ENCODE peak calls at places on chromosomes 1 and 21, in eight cellular contexts. I, V, S, U, J, E, O and Z are unnamed samples.

GRCh38 chr1:170586321-170586855 is 54.4 kb downstream of the GORAB start:
- DNase-seq in I (no peak), V (no peak), S (no peak), U (no peak), J (no peak), E (no peak), O (no peak), Z (no peak)

GRCh38 chr21:25507522-25507921 is 99.8 kb downstream of the MRPL39 start:
- DNase-seq in I (no peak), V (no peak), S (no peak), U (no peak), J (no peak), E (no peak), O (no peak), Z (no peak)

GRCh38 chr1:54153548-54154439 is 994 bp upstream of the CDCP2 start:
- DNase-seq in I (peak), V (no peak), S (no peak), U (no peak), J (peak), E (peak), O (no peak), Z (peak)

GRCh38 chr1:118118469-118118868 is 66.6 kb downstream of the SPAG17 start:
- DNase-seq in I (no peak), V (no peak), S (no peak), U (no peak), J (peak), E (peak), O (no peak), Z (no peak)

GRCh38 chr1:81571946-81572345 is 228.8 kb upstream of the ADGRL2 start:
- DNase-seq in I (no peak), V (no peak), S (no peak), U (no peak), J (no peak), E (no peak), O (no peak), Z (no peak)

GRCh38 chr1:222387020-222387816 is 160.7 kb downstream of the HHIPL2 start:
- DNase-seq in I (no peak), V (peak), S (no peak), U (peak), J (no peak), E (peak), O (no peak), Z (no peak)

GRCh38 chr1:20255666-20256065 is 35.0 kb upstream of the VWA5B1 start:
- DNase-seq in I (no peak), V (no peak), S (no peak), U (peak), J (no peak), E (no peak), O (no peak), Z (peak)

GRCh38 chr1:70667771-70668170 is 256.7 kb downstream of the CTH start:
- DNase-seq in I (no peak), V (no peak), S (no peak), U (no peak), J (peak), E (no peak), O (no peak), Z (no peak)

DNA sequence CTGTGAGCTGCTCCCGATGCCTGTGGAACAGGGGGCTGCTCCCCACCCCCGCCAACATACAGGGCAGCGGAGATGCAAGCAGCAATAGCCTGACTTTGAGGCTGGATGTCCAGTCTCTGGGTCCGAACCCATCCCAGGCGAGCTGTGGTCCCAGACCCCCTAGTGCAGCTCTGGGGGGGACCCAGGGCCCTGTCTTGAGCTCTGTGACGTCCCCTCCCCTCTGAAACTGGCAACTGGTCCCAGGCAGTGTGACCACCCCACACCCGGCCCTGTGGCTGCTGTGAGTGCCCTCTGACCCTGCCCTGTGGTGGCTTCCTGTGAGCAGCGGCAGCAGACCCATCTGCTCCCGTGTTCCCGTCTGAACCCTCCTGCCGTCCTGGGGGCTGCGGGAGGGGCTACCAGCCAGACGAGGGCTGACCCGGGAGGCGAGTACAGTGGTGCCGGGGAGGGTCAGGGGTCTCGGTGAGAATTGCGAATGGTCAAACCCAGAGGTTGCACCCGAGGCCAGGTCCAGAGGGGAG is 13.8 kb upstream of the COL6A2 start:
- DNase-seq in I (no peak), V (no peak), S (no peak), U (no peak), J (no peak), E (no peak), O (no peak), Z (no peak)
- TF ChIP-seq EP300 in I (no peak), V (no peak), S (no peak), U (no peak), J (no peak), E (no peak), O (no peak), Z (no peak)

GRCh38 chr1:18322353-18323032 is 158.2 kb upstream of the KLHDC7A start:
- DNase-seq in I (no peak), V (peak), S (no peak), U (peak), J (no peak), E (no peak), O (no peak), Z (no peak)

GRCh38 chr1:18325151-18325550 is 155.6 kb upstream of the KLHDC7A start:
- DNase-seq in I (no peak), V (no peak), S (no peak), U (no peak), J (no peak), E (no peak), O (no peak), Z (no peak)

GRCh38 chr1:18323259-18323658 is 157.5 kb upstream of the KLHDC7A start:
- DNase-seq in I (no peak), V (no peak), S (no peak), U (no peak), J (no peak), E (no peak), O (no peak), Z (no peak)

GRCh38 chr1:18326171-18326950 is 154.4 kb upstream of the KLHDC7A start:
- DNase-seq in I (no peak), V (no peak), S (no peak), U (no peak), J (no peak), E (no peak), O (no peak), Z (no peak)

DNA sequence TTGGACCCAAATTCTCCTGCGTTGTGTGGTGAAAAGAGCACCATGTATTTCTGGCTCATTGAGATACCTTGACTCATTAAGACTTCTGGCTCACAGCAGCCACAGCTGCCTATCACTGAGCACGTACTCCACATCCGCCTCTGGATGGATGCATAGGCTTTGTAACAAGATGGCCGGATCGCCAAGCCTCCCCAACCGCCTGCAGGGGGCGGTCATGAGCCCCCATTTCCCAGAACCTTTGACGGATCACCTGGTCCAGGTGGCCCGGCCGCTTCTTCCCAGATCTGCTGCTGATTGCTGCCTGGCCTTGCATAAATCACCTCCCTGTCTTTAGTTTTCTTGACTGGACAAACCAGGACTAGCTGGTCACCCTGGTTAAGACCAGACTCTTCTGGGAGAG is 156.5 kb upstream of the KLHDC7A start:
- DNase-seq in I (no peak), V (no peak), S (no peak), U (peak), J (no peak), E (no peak), O (no peak), Z (no peak)
- TF ChIP-seq CTCF in I (no peak), V (no peak), S (peak), U (peak), J (no peak), E (peak), O (peak), Z (no peak)

GRCh38 chr1:16630661-16631247 is 17.4 kb upstream of the NBPF1 start:
- DNase-seq in I (peak), V (peak), S (no peak), U (no peak), J (peak), E (no peak), O (no peak), Z (peak)

GRCh38 chr1:16631248-16632043 is 18.1 kb upstream of the NBPF1 start:
- DNase-seq in I (peak), V (peak), S (no peak), U (no peak), J (peak), E (no peak), O (no peak), Z (peak)

GRCh38 chr1:16625497-16626408 is 12.4 kb upstream of the NBPF1 start:
- DNase-seq in I (no peak), V (peak), S (no peak), U (no peak), J (peak), E (no peak), O (no peak), Z (peak)

DNA sequence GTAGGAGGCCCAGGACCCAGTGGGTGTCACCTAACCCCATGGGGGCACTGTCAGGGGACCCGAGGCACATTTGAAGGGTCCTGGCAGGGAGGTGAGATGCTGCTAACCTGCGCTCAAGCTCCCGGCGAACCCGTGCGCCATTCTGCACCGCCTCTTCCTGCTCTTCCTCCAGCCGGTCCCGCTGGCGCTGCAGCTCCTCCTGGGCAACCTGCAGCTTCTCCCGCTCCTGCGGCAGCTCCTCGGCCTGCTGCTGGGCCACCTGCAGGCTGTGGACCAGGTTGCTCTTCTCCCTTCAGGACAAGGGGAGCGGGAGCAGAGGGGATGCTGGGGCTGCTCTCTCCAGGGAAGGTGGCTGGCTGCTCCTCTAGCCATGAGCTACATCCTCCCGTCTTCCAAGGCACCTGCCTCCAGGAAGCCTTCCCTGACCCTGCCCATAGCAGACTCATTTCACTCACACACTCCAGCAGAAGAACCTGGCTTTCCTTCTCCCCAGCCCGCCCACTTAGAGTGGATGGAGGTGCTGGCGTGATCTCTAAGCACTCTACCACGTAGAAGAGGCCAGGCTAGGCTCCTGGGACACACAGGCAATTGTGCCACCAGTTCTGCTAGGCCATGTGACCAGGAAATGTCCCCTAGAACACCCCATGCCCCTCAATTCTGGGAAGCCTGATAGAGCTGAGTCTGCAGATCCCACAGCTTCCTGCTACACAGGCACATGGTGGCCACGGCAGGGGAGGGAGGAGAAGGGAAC is 15.2 kb upstream of the NBPF1 start:
- DNase-seq in I (no peak), V (peak), S (no peak), U (no peak), J (peak), E (no peak), O (no peak), Z (peak)
- TF ChIP-seq POLR2AphosphoS5 in I (no peak), V (no peak), S (no peak), U (no peak), J (no peak), E (no peak), O (no peak), Z (no peak)

GRCh38 chr21:45517249-45518065 is 24.8 kb downstream of the SLC19A1 start:
- DNase-seq in I (peak), V (no peak), S (no peak), U (no peak), J (peak), E (no peak), O (peak), Z (no peak)
- TF ChIP-seq EP300 in I (no peak), V (no peak), S (no peak), U (no peak), J (no peak), E (no peak), O (no peak), Z (no peak)

DNA sequence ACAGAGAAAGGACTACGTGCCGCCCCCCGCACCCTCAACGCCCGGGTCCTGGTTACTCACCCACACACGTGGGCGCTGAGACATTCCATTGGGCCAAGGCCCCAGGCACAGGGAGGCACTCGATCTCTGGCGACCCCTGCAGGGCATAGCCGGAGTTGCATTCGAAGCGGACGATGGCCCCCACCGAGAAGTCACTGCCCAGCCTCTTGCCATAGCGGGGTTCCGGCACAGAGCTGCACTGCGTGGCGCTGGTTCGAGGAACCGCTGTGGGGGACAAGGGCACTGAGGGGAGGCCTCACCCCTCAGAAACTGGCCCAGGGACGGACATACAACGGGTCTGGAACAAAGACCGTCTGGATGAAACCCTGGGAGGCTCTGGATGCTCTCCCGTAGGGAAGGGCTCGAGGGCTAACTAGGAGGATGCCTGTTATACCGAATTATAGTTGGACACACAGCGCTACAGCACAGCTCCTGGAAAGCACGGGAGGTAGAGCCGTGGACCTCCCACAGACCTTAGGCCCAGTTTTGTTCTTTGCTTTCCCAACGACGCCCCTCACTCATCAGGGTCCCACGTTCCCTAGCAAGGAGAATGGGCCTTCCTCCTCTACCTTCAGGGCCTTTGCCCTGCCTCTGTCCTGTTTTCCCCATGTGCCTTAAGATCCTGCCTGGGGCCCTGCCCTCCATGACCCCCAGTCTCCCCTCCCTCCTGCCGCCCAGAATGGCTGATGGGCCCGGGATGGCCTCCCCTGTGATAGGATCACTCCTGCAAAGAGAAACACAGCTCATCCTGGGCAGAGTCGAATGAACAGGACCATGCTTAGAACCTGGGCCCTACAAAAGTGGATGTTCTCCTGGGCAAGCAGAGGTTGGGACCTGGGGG is 152.8 kb downstream of the ZSCAN20 start:
- DNase-seq in I (no peak), V (peak), S (no peak), U (peak), J (no peak), E (peak), O (no peak), Z (no peak)
- TF ChIP-seq CTCF in I (no peak), V (peak), S (peak), U (peak), J (no peak), E (peak), O (peak), Z (no peak)

GRCh38 chr21:44991538-44992483 is 52.0 kb downstream of the SLX9 start:
- DNase-seq in I (no peak), V (no peak), S (no peak), U (no peak), J (no peak), E (no peak), O (no peak), Z (no peak)
- TF ChIP-seq POLR2AphosphoS5 in I (no peak), V (no peak), S (no peak), U (no peak), J (no peak), E (no peak), O (no peak), Z (peak)

GRCh38 chr1:248858096-248858890 is 592 bp downstream of the ZNF692 start:
- DNase-seq in I (no peak), V (peak), S (peak), U (peak), J (peak), E (peak), O (no peak), Z (peak)
- TF ChIP-seq EP300 in I (no peak), V (no peak), S (peak), U (no peak), J (no peak), E (no peak), O (no peak), Z (no peak)

GRCh38 chr1:30087465-30087864 is 635.9 kb downstream of the MATN1 start:
- DNase-seq in I (no peak), V (peak), S (peak), U (no peak), J (no peak), E (peak), O (no peak), Z (no peak)
- TF ChIP-seq CTCF in I (no peak), V (peak), S (peak), U (no peak), J (no peak), E (no peak), O (no peak), Z (no peak)

DNA sequence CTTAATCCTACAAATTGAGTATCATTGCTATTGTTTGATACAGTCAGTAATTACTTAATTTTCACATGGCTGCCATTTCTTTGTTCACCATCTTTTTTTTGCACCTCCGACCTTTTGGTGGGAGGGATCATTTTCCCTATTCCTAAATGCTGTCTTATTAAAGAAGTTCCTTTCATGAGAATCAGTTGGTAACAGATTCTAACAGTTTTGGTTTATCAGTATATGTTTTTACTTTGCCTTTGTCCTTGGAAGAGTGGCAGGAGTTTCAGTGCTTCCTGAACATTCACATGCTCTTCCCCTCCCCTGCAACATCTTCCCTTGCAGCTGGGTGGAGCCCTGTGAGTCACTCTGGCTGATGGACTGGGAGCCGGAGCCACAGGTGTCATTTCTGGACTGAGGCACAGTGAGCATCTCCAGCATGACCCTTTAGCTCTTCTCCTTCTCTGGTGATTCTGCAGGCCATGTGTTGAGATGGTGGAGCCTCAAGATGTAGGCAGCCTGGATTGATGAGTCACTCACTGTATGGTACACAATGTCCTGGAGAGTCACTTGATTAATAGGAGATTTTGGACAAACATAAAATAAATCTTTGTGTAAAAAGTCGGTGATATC is 217.7 kb downstream of the URB2 start:
- DNase-seq in I (no peak), V (no peak), S (no peak), U (peak), J (peak), E (peak), O (no peak), Z (peak)
- TF ChIP-seq POLR2AphosphoS5 in I (no peak), V (no peak), S (no peak), U (no peak), J (no peak), E (no peak), O (no peak), Z (no peak)